ENCODE peak calls at places on chromosome 6, in nine cellular contexts. C, S, J, Z, A, E, I, D and Q are unnamed samples.

GRCh38 chr6:30061766-30062458 is 847 bp downstream of the POLR1H start:
- DNase-seq in C (no peak), S (peak), J (peak), Z (no peak), A (peak), E (no peak), I (no peak), D (no peak), Q (peak)

GRCh38 chr6:64694356-64694755 is 1012.7 kb downstream of the EYS start:
- DNase-seq in C (no peak), S (no peak), J (no peak), Z (no peak), A (no peak), E (no peak), I (no peak), D (no peak), Q (no peak)

GRCh38 chr6:170292778-170293164 is 1.9 kb upstream of the DLL1 start:
- DNase-seq in C (no peak), S (no peak), J (peak), Z (no peak), A (no peak), E (no peak), I (no peak), D (peak), Q (no peak)

GRCh38 chr6:170248861-170249600 is 41.8 kb downstream of the DLL1 start:
- DNase-seq in C (no peak), S (no peak), J (no peak), Z (peak), A (no peak), E (no peak), I (no peak), D (no peak), Q (no peak)

GRCh38 chr6:159871911-159872310 is 18.9 kb upstream of the MAS1 start:
- DNase-seq in C (no peak), S (no peak), J (no peak), Z (no peak), A (no peak), E (no peak), I (no peak), D (no peak), Q (no peak)

GRCh38 chr6:90178294-90178678 is 118.4 kb downstream of the BACH2 start:
- DNase-seq in C (no peak), S (no peak), J (no peak), Z (no peak), A (no peak), E (no peak), I (no peak), D (no peak), Q (no peak)

GRCh38 chr6:53986721-53987526 is 124.3 kb upstream of the MLIP start:
- DNase-seq in C (no peak), S (no peak), J (no peak), Z (no peak), A (no peak), E (no peak), I (no peak), D (no peak), Q (no peak)

GRCh38 chr6:112360498-112360897 is 13.4 kb downstream of the RFPL4B start:
- DNase-seq in C (no peak), S (no peak), J (no peak), Z (no peak), A (no peak), E (no peak), I (no peak), D (no peak), Q (no peak)

GRCh38 chr6:22062807-22063408 is 233.9 kb downstream of the PRL start:
- DNase-seq in C (no peak), S (no peak), J (no peak), Z (no peak), A (no peak), E (no peak), I (peak), D (no peak), Q (no peak)

GRCh38 chr6:37376078-37376743 is 22.4 kb downstream of the RNF8 start:
- DNase-seq in C (no peak), S (no peak), J (no peak), Z (no peak), A (no peak), E (no peak), I (no peak), D (no peak), Q (no peak)
- TF ChIP-seq CTCF in C (no peak), S (no peak), J (no peak), Z (no peak), A (no peak), E (no peak), I (no peak), D (no peak), Q (no peak)

GRCh38 chr6:32166411-32167061 is 2.1 kb downstream of the EGFL8 start:
- DNase-seq in C (no peak), S (no peak), J (no peak), Z (no peak), A (no peak), E (no peak), I (no peak), D (no peak), Q (no peak)

GRCh38 chr6:32168807-32169206 is 4.4 kb downstream of the EGFL8 start:
- DNase-seq in C (no peak), S (no peak), J (no peak), Z (no peak), A (no peak), E (no peak), I (no peak), D (no peak), Q (no peak)

GRCh38 chr6:32167154-32167760 is 2.9 kb downstream of the EGFL8 start:
- DNase-seq in C (no peak), S (no peak), J (no peak), Z (no peak), A (no peak), E (no peak), I (no peak), D (no peak), Q (no peak)

GRCh38 chr6:32168350-32168749 is 4.0 kb downstream of the EGFL8 start:
- DNase-seq in C (no peak), S (no peak), J (no peak), Z (no peak), A (no peak), E (no peak), I (no peak), D (no peak), Q (no peak)

GRCh38 chr6:32167761-32168262 is 3.4 kb downstream of the EGFL8 start:
- DNase-seq in C (no peak), S (no peak), J (no peak), Z (no peak), A (no peak), E (no peak), I (no peak), D (no peak), Q (no peak)
- TF ChIP-seq POLR2A in C (no peak), S (no peak), J (no peak), Z (no peak), A (no peak), E (no peak), I (no peak), D (no peak), Q (no peak)

GRCh38 chr6:157381631-157382621 is 936 bp downstream of the ZDHHC14 start:
- DNase-seq in C (peak), S (peak), J (peak), Z (peak), A (peak), E (peak), I (no peak), D (peak), Q (peak)
- TF ChIP-seq CTCF in C (no peak), S (peak), J (no peak), Z (no peak), A (no peak), E (no peak), I (no peak), D (peak), Q (no peak)

DNA sequence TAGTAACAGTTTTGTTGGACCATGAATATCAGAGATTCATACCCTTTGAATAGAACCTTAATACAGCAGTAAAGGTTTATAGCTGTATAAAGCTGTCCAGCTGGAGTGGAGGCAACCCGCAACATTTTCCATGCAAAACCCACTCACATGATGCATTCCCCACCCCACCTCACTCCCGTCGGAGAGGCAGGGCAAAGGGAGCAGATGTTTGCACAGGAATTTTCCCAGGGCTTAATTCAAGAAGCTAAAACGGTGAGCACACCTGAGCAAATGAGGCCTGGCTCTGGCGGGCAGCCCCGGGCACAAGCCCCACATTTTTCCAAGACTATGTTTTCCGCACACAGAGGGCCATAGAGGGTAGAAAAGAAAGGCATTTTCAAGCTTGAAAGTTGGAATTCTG is 191.7 kb downstream of the FOXC1 start:
- DNase-seq in C (no peak), S (no peak), J (no peak), Z (no peak), A (no peak), E (no peak), I (no peak), D (no peak), Q (no peak)
- TF ChIP-seq POLR2A in C (no peak), S (no peak), J (no peak), Z (no peak), A (no peak), E (no peak), I (no peak), D (no peak), Q (no peak)